ENCODE peak calls at places on chromosomes 5 and 9, in seven cellular contexts. One of them, this sample, is unnamed.

GRCh38 chr9:114486205-114486963 is 18.9 kb downstream of the WHRN start:
- DNase-seq in SJSA1: no peak
- DNase-seq in fibroblast of lung: no peak
- DNase-seq in CD4-positive, alpha-beta memory T cell: no peak
- DNase-seq in transverse colon: no peak
- DNase-seq in heart left ventricle: no peak
- DNase-seq in neural progenitor cell: no peak
- DNase-seq in this sample: no peak

GRCh38 chr9:94805585-94805984 is 79.1 kb downstream of the AOPEP start:
- DNase-seq in heart left ventricle: no peak
- DNase-seq in CD4-positive, alpha-beta memory T cell: no peak
- DNase-seq in transverse colon: peak; percentile 53
- DNase-seq in fibroblast of lung: peak; percentile 96
- DNase-seq in neural progenitor cell: no peak
- DNase-seq in SJSA1: peak; percentile 68
- DNase-seq in this sample: no peak

GRCh38 chr5:13921573-13921972 is 22.9 kb downstream of the DNAH5 start:
- DNase-seq in fibroblast of lung: no peak
- DNase-seq in heart left ventricle: no peak
- DNase-seq in neural progenitor cell: no peak
- DNase-seq in CD4-positive, alpha-beta memory T cell: no peak
- DNase-seq in transverse colon: no peak
- DNase-seq in SJSA1: no peak
- DNase-seq in this sample: no peak

GRCh38 chr5:10536931-10537579 is 26.8 kb upstream of the ANKRD33B start:
- DNase-seq in CD4-positive, alpha-beta memory T cell: no peak
- DNase-seq in fibroblast of lung: no peak
- DNase-seq in neural progenitor cell: no peak
- DNase-seq in SJSA1: no peak
- DNase-seq in heart left ventricle: no peak
- DNase-seq in transverse colon: no peak
- DNase-seq in this sample: peak; percentile 20

GRCh38 chr5:67335391-67335790 is 138.8 kb upstream of the CD180 start:
- DNase-seq in heart left ventricle: no peak
- DNase-seq in neural progenitor cell: no peak
- DNase-seq in fibroblast of lung: peak; percentile 18
- DNase-seq in SJSA1: no peak
- DNase-seq in CD4-positive, alpha-beta memory T cell: no peak
- DNase-seq in transverse colon: no peak
- DNase-seq in this sample: no peak

GRCh38 chr9:113621309-113621791 is 157.8 kb downstream of the RGS3 start:
- DNase-seq in SJSA1: peak; percentile 88
- DNase-seq in neural progenitor cell: peak; percentile 64
- DNase-seq in fibroblast of lung: peak; percentile 64
- DNase-seq in transverse colon: peak; percentile 25
- DNase-seq in CD4-positive, alpha-beta memory T cell: no peak
- DNase-seq in heart left ventricle: peak; percentile 88
- DNase-seq in this sample: peak; percentile 97

GRCh38 chr5:135433626-135434426 is 13.3 kb downstream of the DCANP1 start:
- DNase-seq in SJSA1: peak; percentile 41
- DNase-seq in fibroblast of lung: peak; percentile 56
- DNase-seq in neural progenitor cell: no peak
- DNase-seq in heart left ventricle: no peak
- DNase-seq in transverse colon: no peak
- DNase-seq in CD4-positive, alpha-beta memory T cell: no peak
- DNase-seq in this sample: no peak

GRCh38 chr5:12242960-12243888 is 339.0 kb upstream of the CTNND2 start:
- DNase-seq in transverse colon: no peak
- DNase-seq in fibroblast of lung: no peak
- DNase-seq in SJSA1: no peak
- DNase-seq in heart left ventricle: no peak
- DNase-seq in neural progenitor cell: no peak
- DNase-seq in CD4-positive, alpha-beta memory T cell: no peak
- DNase-seq in this sample: no peak

GRCh38 chr5:39775458-39776365 is 350.9 kb upstream of the DAB2 start:
- DNase-seq in SJSA1: peak; percentile 69
- DNase-seq in neural progenitor cell: no peak
- DNase-seq in heart left ventricle: no peak
- DNase-seq in transverse colon: no peak
- DNase-seq in CD4-positive, alpha-beta memory T cell: no peak
- DNase-seq in fibroblast of lung: peak; percentile 89
- DNase-seq in this sample: no peak

GRCh38 chr5:166907314-166907713 is 1384.1 kb upstream of the WWC1 start:
- DNase-seq in transverse colon: no peak
- DNase-seq in SJSA1: no peak
- DNase-seq in CD4-positive, alpha-beta memory T cell: no peak
- DNase-seq in heart left ventricle: no peak
- DNase-seq in neural progenitor cell: no peak
- DNase-seq in fibroblast of lung: peak; percentile 67
- DNase-seq in this sample: no peak

GRCh38 chr9:110810251-110810976 is 141.8 kb downstream of the MUSK start:
- DNase-seq in heart left ventricle: no peak
- DNase-seq in fibroblast of lung: no peak
- DNase-seq in CD4-positive, alpha-beta memory T cell: no peak
- DNase-seq in transverse colon: no peak
- DNase-seq in SJSA1: no peak
- DNase-seq in neural progenitor cell: no peak
- DNase-seq in this sample: no peak

GRCh38 chr9:128910906-128911305 is 9.9 kb upstream of the PHYHD1 start:
- DNase-seq in fibroblast of lung: no peak
- DNase-seq in heart left ventricle: no peak
- DNase-seq in neural progenitor cell: no peak
- DNase-seq in CD4-positive, alpha-beta memory T cell: no peak
- DNase-seq in transverse colon: no peak
- DNase-seq in SJSA1: peak; percentile 42
- DNase-seq in this sample: no peak

GRCh38 chr9:128913048-128913900 is 7.5 kb upstream of the PHYHD1 start:
- DNase-seq in SJSA1: peak; percentile 64
- DNase-seq in transverse colon: no peak
- DNase-seq in fibroblast of lung: no peak
- DNase-seq in heart left ventricle: no peak
- DNase-seq in CD4-positive, alpha-beta memory T cell: no peak
- DNase-seq in neural progenitor cell: no peak
- DNase-seq in this sample: no peak

GRCh38 chr9:128913995-128914772 is 6.6 kb upstream of the PHYHD1 start:
- DNase-seq in neural progenitor cell: no peak
- DNase-seq in heart left ventricle: no peak
- DNase-seq in CD4-positive, alpha-beta memory T cell: no peak
- DNase-seq in SJSA1: no peak
- DNase-seq in fibroblast of lung: no peak
- DNase-seq in transverse colon: no peak
- DNase-seq in this sample: no peak

GRCh38 chr9:128911529-128912035 is 9.2 kb upstream of the PHYHD1 start:
- DNase-seq in SJSA1: peak; percentile 98
- DNase-seq in fibroblast of lung: peak; percentile 47
- DNase-seq in transverse colon: no peak
- DNase-seq in CD4-positive, alpha-beta memory T cell: no peak
- DNase-seq in heart left ventricle: peak; percentile 87
- DNase-seq in neural progenitor cell: no peak
- DNase-seq in this sample: peak; percentile 95

DNA sequence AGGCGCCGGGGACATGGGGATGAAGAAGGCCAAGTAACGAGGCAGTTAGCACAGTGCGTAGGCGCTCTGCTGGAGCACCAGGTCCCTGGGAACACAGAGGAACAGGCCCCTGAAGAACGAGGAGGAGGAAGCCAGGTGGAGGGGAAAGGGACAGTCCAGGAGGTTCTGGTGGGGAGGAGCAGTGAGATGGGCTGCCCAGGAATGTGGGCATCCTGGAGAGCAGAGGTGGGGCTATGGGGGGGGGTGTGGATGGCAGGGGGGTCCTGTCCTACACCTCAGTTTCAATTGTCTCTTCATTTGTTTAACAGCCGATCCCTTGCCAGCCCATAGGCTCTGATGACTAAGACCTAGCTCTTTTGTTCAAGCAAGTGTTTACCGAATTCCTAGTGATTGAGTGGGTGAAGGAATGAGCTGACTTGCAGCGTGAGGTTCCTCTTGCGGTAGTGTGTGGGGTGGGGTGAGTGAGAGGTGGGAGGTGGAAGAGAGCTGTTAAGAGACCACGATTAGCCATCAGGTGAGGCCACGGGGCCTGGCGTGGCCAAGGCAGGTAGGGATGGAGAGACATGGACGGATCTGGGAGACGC is 8.4 kb upstream of the PHYHD1 start:
- DNase-seq in transverse colon: no peak
- DNase-seq in neural progenitor cell: peak; percentile 28
- DNase-seq in heart left ventricle: no peak
- DNase-seq in fibroblast of lung: peak; percentile 74
- DNase-seq in SJSA1: peak; percentile 94
- DNase-seq in CD4-positive, alpha-beta memory T cell: no peak
- DNase-seq in this sample: no peak
- H3K4me3 ChIP-seq in transverse colon: no peak overlapping the region
- H3K4me3 ChIP-seq in neural progenitor cell: no peak overlapping the region
- H3K4me3 ChIP-seq in heart left ventricle: no peak overlapping the region
- H3K4me3 ChIP-seq in fibroblast of lung: no peak overlapping the region
- H3K4me3 ChIP-seq in SJSA1: peak overlapping the region; percentile 8
- H3K4me3 ChIP-seq in CD4-positive, alpha-beta memory T cell: no peak overlapping the region
- H3K4me3 ChIP-seq in this sample: no peak overlapping the region

DNA sequence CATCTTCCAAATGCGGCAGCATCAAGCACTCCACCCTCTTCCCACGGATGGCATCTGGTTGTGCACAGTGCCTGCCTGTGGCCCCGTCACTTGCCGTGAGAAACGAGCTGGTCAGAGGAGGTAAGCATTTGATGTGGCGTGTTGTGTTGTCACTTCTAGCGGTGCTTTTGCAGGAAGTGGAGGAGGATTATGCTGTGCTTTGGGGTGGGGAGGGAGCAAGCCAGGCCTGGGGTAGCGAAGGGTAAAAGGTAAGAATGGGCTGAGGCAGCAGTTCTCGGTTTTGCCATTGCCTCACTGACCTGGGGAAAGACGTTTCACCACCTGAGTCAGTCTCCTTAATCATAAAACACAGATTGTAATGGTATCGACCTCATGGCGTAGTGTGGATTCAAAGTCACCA is 2.3 kb upstream of the POMT1 start:
- DNase-seq in neural progenitor cell: no peak
- DNase-seq in fibroblast of lung: no peak
- DNase-seq in SJSA1: no peak
- DNase-seq in heart left ventricle: no peak
- DNase-seq in transverse colon: peak; percentile 21
- DNase-seq in CD4-positive, alpha-beta memory T cell: peak; percentile 85
- DNase-seq in this sample: no peak
- H3K4me1 ChIP-seq in neural progenitor cell: no peaks in the 10 kb centered on the region
- H3K4me1 ChIP-seq in fibroblast of lung: no peaks in the 10 kb centered on the region
- H3K4me1 ChIP-seq in SJSA1: peaks cover 18% of the 10 kb centered on the region
- H3K4me1 ChIP-seq in heart left ventricle: peaks cover 17% of the 10 kb centered on the region
- H3K4me1 ChIP-seq in transverse colon: peaks cover 9% of the 10 kb centered on the region
- H3K4me1 ChIP-seq in CD4-positive, alpha-beta memory T cell: peaks cover 82% of the 10 kb centered on the region
- H3K4me1 ChIP-seq in this sample: no peaks in the 10 kb centered on the region

GRCh38 chr5:93018461-93018860 is 562.6 kb downstream of the NR2F1-AS1 start:
- DNase-seq in neural progenitor cell: no peak
- DNase-seq in fibroblast of lung: no peak
- DNase-seq in CD4-positive, alpha-beta memory T cell: no peak
- DNase-seq in heart left ventricle: no peak
- DNase-seq in transverse colon: no peak
- DNase-seq in SJSA1: no peak
- DNase-seq in this sample: no peak

GRCh38 chr5:93019896-93020295 is 561.1 kb downstream of the NR2F1-AS1 start:
- DNase-seq in CD4-positive, alpha-beta memory T cell: no peak
- DNase-seq in heart left ventricle: no peak
- DNase-seq in neural progenitor cell: no peak
- DNase-seq in transverse colon: no peak
- DNase-seq in fibroblast of lung: no peak
- DNase-seq in SJSA1: no peak
- DNase-seq in this sample: no peak

GRCh38 chr5:93017854-93018253 is 563.2 kb downstream of the NR2F1-AS1 start:
- DNase-seq in transverse colon: no peak
- DNase-seq in CD4-positive, alpha-beta memory T cell: no peak
- DNase-seq in heart left ventricle: no peak
- DNase-seq in fibroblast of lung: peak; percentile 45
- DNase-seq in neural progenitor cell: no peak
- DNase-seq in SJSA1: no peak
- DNase-seq in this sample: no peak

GRCh38 chr5:93022211-93022610 is 558.8 kb downstream of the NR2F1-AS1 start:
- DNase-seq in SJSA1: no peak
- DNase-seq in heart left ventricle: no peak
- DNase-seq in neural progenitor cell: no peak
- DNase-seq in transverse colon: no peak
- DNase-seq in fibroblast of lung: no peak
- DNase-seq in CD4-positive, alpha-beta memory T cell: no peak
- DNase-seq in this sample: no peak

DNA sequence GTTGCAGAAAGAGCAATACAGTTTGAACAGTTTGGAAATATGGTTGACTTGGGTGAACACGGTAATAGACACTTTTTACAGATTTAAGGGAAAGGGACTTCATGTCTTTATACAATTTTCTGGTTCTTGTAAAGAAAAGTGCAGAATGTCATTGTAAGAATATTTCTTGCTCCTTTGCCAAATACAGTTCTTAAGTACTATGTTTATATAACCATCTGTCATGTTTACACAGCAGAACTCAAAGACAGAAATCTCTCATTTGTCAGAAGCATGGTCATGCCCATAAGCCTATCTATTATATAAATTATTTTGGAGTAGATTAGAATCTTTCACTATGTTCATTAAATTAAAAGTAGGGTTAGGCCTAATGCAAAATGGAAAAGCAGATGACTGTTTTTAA is 558.2 kb downstream of the NR2F1-AS1 start:
- DNase-seq in fibroblast of lung: peak; percentile 68
- DNase-seq in neural progenitor cell: no peak
- DNase-seq in transverse colon: no peak
- DNase-seq in SJSA1: no peak
- DNase-seq in heart left ventricle: no peak
- DNase-seq in CD4-positive, alpha-beta memory T cell: no peak
- DNase-seq in this sample: no peak
- H3K27ac ChIP-seq in fibroblast of lung: no peak overlapping the region
- H3K27ac ChIP-seq in neural progenitor cell: no peak overlapping the region
- H3K27ac ChIP-seq in transverse colon: no peak overlapping the region
- H3K27ac ChIP-seq in SJSA1: no peak overlapping the region
- H3K27ac ChIP-seq in heart left ventricle: no peak overlapping the region
- H3K27ac ChIP-seq in CD4-positive, alpha-beta memory T cell: no peak overlapping the region
- H3K27ac ChIP-seq in this sample: no peak overlapping the region

GRCh38 chr5:103523319-103523718 is 39.3 kb downstream of the NUDT12 start:
- DNase-seq in transverse colon: peak; percentile 78
- DNase-seq in fibroblast of lung: no peak
- DNase-seq in heart left ventricle: no peak
- DNase-seq in neural progenitor cell: no peak
- DNase-seq in SJSA1: no peak
- DNase-seq in CD4-positive, alpha-beta memory T cell: no peak
- DNase-seq in this sample: no peak
- H3K4me3 ChIP-seq in transverse colon: no peak overlapping the region
- H3K4me3 ChIP-seq in fibroblast of lung: no peak overlapping the region
- H3K4me3 ChIP-seq in heart left ventricle: no peak overlapping the region
- H3K4me3 ChIP-seq in neural progenitor cell: no peak overlapping the region
- H3K4me3 ChIP-seq in SJSA1: no peak overlapping the region
- H3K4me3 ChIP-seq in CD4-positive, alpha-beta memory T cell: no peak overlapping the region
- H3K4me3 ChIP-seq in this sample: no peak overlapping the region

This sample was measured in aorta.